ENCODE peak calls at places on chromosomes 4 and X, in ten cellular contexts. K is progenitor cell of endocrine pancreas, L is EH, U is amygdala, T is iPS-NIHi11, J is non-pigmented ciliary epithelial cell, Q is NCI-H2081, A is frontal cortex, X is SHP77 treated with DMSO at 0.1 percent for 48 hours, V is left colon. E is an unnamed sample.
A peak's percentile ranks its signal among the peaks of the same experiment; 100 is the strongest.

GRCh38 chr4:985123-985830 is 1.6 kb upstream of the IDUA start:
- DNase-seq in K (no peak), L (peak; percentile 67), U (peak; percentile 31), T (peak; percentile 88), J (no peak), Q (no peak), A (no peak), X (no peak), V (peak; percentile 90), E (peak; percentile 75)

GRCh38 chrX:35561985-35562384 is 236.2 kb upstream of the MAGEB16 start:
- DNase-seq in K (no peak), L (no peak), U (no peak), T (no peak), J (no peak), Q (no peak), A (no peak), X (no peak), V (no peak), E (no peak)

GRCh38 chrX:34656842-34657780 is at the start of gene TMEM47:
- DNase-seq in K (peak; percentile 82), L (peak; percentile 82), U (peak; percentile 69), T (peak; percentile 81), J (no peak), Q (peak; percentile 83), A (peak; percentile 63), X (peak; percentile 35), V (peak; percentile 63), E (peak; percentile 95)

GRCh38 chrX:3697701-3698279 is 15.7 kb downstream of the PRKX start:
- DNase-seq in K (no peak), L (peak; percentile 68), U (peak; percentile 38), T (peak; percentile 23), J (no peak), Q (peak; percentile 87), A (peak; percentile 30), X (no peak), V (no peak), E (peak; percentile 59)

GRCh38 chrX:131564553-131565229 is 20.8 kb downstream of the OR13H1 start:
- DNase-seq in K (no peak), L (no peak), U (no peak), T (no peak), J (no peak), Q (no peak), A (no peak), X (no peak), V (no peak), E (no peak)

GRCh38 chr4:139619644-139620043 is 46.0 kb upstream of the MGST2 start:
- DNase-seq in K (no peak), L (peak; percentile 40), U (no peak), T (peak; percentile 35), J (no peak), Q (no peak), A (no peak), X (no peak), V (no peak), E (no peak)

GRCh38 chrX:17559728-17560379 is 177.4 kb upstream of the SCML1 start:
- DNase-seq in K (no peak), L (peak; percentile 91), U (no peak), T (peak; percentile 24), J (no peak), Q (no peak), A (no peak), X (no peak), V (no peak), E (no peak)

GRCh38 chr4:120331486-120332281 is 265.0 kb upstream of the MAD2L1 start:
- DNase-seq in K (no peak), L (no peak), U (no peak), T (no peak), J (peak; percentile 14), Q (peak; percentile 2), A (no peak), X (peak; percentile 0), V (no peak), E (no peak)

GRCh38 chr4:48962636-48963035 is 23.4 kb upstream of the CWH43 start:
- DNase-seq in K (no peak), L (no peak), U (no peak), T (no peak), J (no peak), Q (no peak), A (no peak), X (no peak), V (no peak), E (no peak)

GRCh38 chr4:148454835-148455234 is 12.6 kb upstream of the NR3C2 start:
- DNase-seq in K (no peak), L (no peak), U (no peak), T (no peak), J (no peak), Q (no peak), A (no peak), X (no peak), V (no peak), E (no peak)

GRCh38 chrX:70026112-70026850 is 23.5 kb downstream of the AWAT2 start:
- DNase-seq in K (no peak), L (peak; percentile 27), U (no peak), T (no peak), J (no peak), Q (no peak), A (no peak), X (no peak), V (no peak), E (no peak)

GRCh38 chr4:141660880-141661279 is 24.5 kb downstream of the IL15 start:
- DNase-seq in K (no peak), L (peak; percentile 37), U (no peak), T (no peak), J (no peak), Q (no peak), A (no peak), X (no peak), V (no peak), E (no peak)

GRCh38 chrX:86044210-86044609 is 3.1 kb downstream of the CHM start:
- DNase-seq in K (no peak), L (no peak), U (no peak), T (no peak), J (no peak), Q (no peak), A (no peak), X (no peak), V (no peak), E (no peak)

GRCh38 chr4:125321709-125322362 is 7.1 kb downstream of the FAT4 start:
- DNase-seq in K (no peak), L (peak; percentile 81), U (no peak), T (no peak), J (no peak), Q (no peak), A (peak; percentile 5), X (no peak), V (no peak), E (no peak)

GRCh38 chr4:70651864-70652506 is 14.3 kb downstream of the JCHAIN start:
- DNase-seq in K (no peak), L (peak; percentile 53), U (no peak), T (peak; percentile 39), J (no peak), Q (peak; percentile 23), A (peak; percentile 33), X (peak; percentile 37), V (no peak), E (no peak)

GRCh38 chrX:68832101-68832416 is 3.2 kb downstream of the EFNB1 start:
- DNase-seq in K (peak; percentile 8), L (peak; percentile 78), U (no peak), T (no peak), J (peak; percentile 34), Q (no peak), A (no peak), X (no peak), V (peak; percentile 57), E (peak; percentile 46)

GRCh38 chr4:188107931-188108843 is 1.2 kb downstream of the TRIML2 start:
- DNase-seq in K (no peak), L (peak; percentile 64), U (no peak), T (peak; percentile 49), J (no peak), Q (no peak), A (no peak), X (no peak), V (no peak), E (no peak)

GRCh38 chr4:180960758-180961401 is 1282.3 kb upstream of the TENM3 start:
- DNase-seq in K (no peak), L (no peak), U (no peak), T (no peak), J (no peak), Q (peak; percentile 78), A (no peak), X (no peak), V (no peak), E (no peak)

GRCh38 chrX:131677655-131678628 is 134.1 kb downstream of the OR13H1 start:
- DNase-seq in K (peak; percentile 56), L (peak; percentile 1), U (peak; percentile 11), T (peak; percentile 72), J (no peak), Q (no peak), A (peak; percentile 25), X (no peak), V (peak; percentile 23), E (peak; percentile 55)

GRCh38 chrX:140980271-140980670 is 22.1 kb upstream of the SPANXB1 start:
- DNase-seq in K (no peak), L (no peak), U (no peak), T (no peak), J (no peak), Q (no peak), A (no peak), X (no peak), V (no peak), E (no peak)

GRCh38 chr4:120977435-120977997 is 55.0 kb upstream of the PRDM5 start:
- DNase-seq in K (no peak), L (peak; percentile 66), U (no peak), T (peak; percentile 56), J (peak; percentile 36), Q (no peak), A (no peak), X (no peak), V (no peak), E (no peak)

GRCh38 chr4:16104520-16104919 is 20.7 kb upstream of the PROM1 start:
- DNase-seq in K (no peak), L (no peak), U (no peak), T (peak; percentile 1), J (no peak), Q (no peak), A (no peak), X (no peak), V (no peak), E (no peak)

GRCh38 chr4:173135241-173135847 is 33.3 kb upstream of the GALNT7 start:
- DNase-seq in K (no peak), L (peak; percentile 33), U (no peak), T (no peak), J (no peak), Q (no peak), A (no peak), X (no peak), V (no peak), E (no peak)

GRCh38 chr4:146049802-146050201 is 111.2 kb upstream of the ZNF827 start:
- DNase-seq in K (no peak), L (no peak), U (no peak), T (no peak), J (no peak), Q (no peak), A (no peak), X (no peak), V (no peak), E (no peak)

GRCh38 chrX:10045327-10046000 is 78.3 kb downstream of the CLDN34 start:
- DNase-seq in K (no peak), L (no peak), U (no peak), T (no peak), J (no peak), Q (no peak), A (no peak), X (no peak), V (no peak), E (no peak)

GRCh38 chrX:42567268-42567667 is 210.7 kb downstream of the PPP1R2C start:
- DNase-seq in K (no peak), L (peak; percentile 20), U (no peak), T (no peak), J (no peak), Q (no peak), A (no peak), X (no peak), V (no peak), E (no peak)

GRCh38 chrX:37905436-37906147 is 58.2 kb upstream of the DYNLT3 start:
- DNase-seq in K (peak; percentile 48), L (peak; percentile 14), U (peak; percentile 6), T (peak; percentile 33), J (no peak), Q (peak; percentile 40), A (peak; percentile 6), X (no peak), V (peak; percentile 5), E (peak; percentile 58)

GRCh38 chr4:133483600-133484246 is 334.6 kb downstream of the PCDH10 start:
- DNase-seq in K (no peak), L (peak; percentile 60), U (no peak), T (no peak), J (no peak), Q (no peak), A (no peak), X (peak; percentile 1), V (no peak), E (no peak)

E was measured in ecto neural progenitor cell.